ENCODE peak calls at places on chromosomes 3 and 15, in eight cellular contexts. One of them, this sample, is unnamed.

GRCh38 chr15:38189651-38190280 is 62.9 kb upstream of the SPRED1 start:
- DNase-seq in psoas muscle: no peak
- DNase-seq in T-cell: no peak
- DNase-seq in hypothalamus: no peak
- DNase-seq in naive thymus-derived CD8-positive, alpha-beta T cell: no peak
- DNase-seq in NCI-H2081: no peak
- DNase-seq in SHP77: no peak
- DNase-seq in progenitor cell of endocrine pancreas: no peak
- DNase-seq in this sample: no peak

GRCh38 chr3:24299801-24300626 is 194.6 kb downstream of the THRB start:
- DNase-seq in psoas muscle: no peak
- DNase-seq in T-cell: no peak
- DNase-seq in hypothalamus: no peak
- DNase-seq in naive thymus-derived CD8-positive, alpha-beta T cell: no peak
- DNase-seq in NCI-H2081: no peak
- DNase-seq in SHP77: no peak
- DNase-seq in progenitor cell of endocrine pancreas: no peak
- DNase-seq in this sample: no peak

GRCh38 chr3:18425641-18426403 is 683 bp upstream of the SATB1 start:
- DNase-seq in psoas muscle: peak
- DNase-seq in T-cell: peak
- DNase-seq in hypothalamus: no peak
- DNase-seq in naive thymus-derived CD8-positive, alpha-beta T cell: peak
- DNase-seq in NCI-H2081: peak
- DNase-seq in SHP77: peak
- DNase-seq in progenitor cell of endocrine pancreas: peak
- DNase-seq in this sample: peak

GRCh38 chr3:15367059-15367458 is 34.7 kb upstream of the SH3BP5 start:
- DNase-seq in psoas muscle: no peak
- DNase-seq in T-cell: no peak
- DNase-seq in hypothalamus: no peak
- DNase-seq in naive thymus-derived CD8-positive, alpha-beta T cell: no peak
- DNase-seq in NCI-H2081: no peak
- DNase-seq in SHP77: no peak
- DNase-seq in progenitor cell of endocrine pancreas: no peak
- DNase-seq in this sample: no peak

GRCh38 chr3:58062469-58062868 is 54.2 kb downstream of the FLNB start:
- DNase-seq in psoas muscle: no peak
- DNase-seq in T-cell: no peak
- DNase-seq in hypothalamus: no peak
- DNase-seq in naive thymus-derived CD8-positive, alpha-beta T cell: no peak
- DNase-seq in NCI-H2081: no peak
- DNase-seq in SHP77: no peak
- DNase-seq in progenitor cell of endocrine pancreas: no peak
- DNase-seq in this sample: no peak

GRCh38 chr3:46986782-46987484 is 7.5 kb downstream of the NBEAL2 start:
- DNase-seq in psoas muscle: no peak
- DNase-seq in T-cell: no peak
- DNase-seq in hypothalamus: no peak
- DNase-seq in naive thymus-derived CD8-positive, alpha-beta T cell: no peak
- DNase-seq in NCI-H2081: no peak
- DNase-seq in SHP77: no peak
- DNase-seq in progenitor cell of endocrine pancreas: no peak
- DNase-seq in this sample: no peak

GRCh38 chr3:187678869-187679268 is 8.7 kb upstream of the SST start:
- DNase-seq in psoas muscle: no peak
- DNase-seq in T-cell: no peak
- DNase-seq in hypothalamus: no peak
- DNase-seq in naive thymus-derived CD8-positive, alpha-beta T cell: no peak
- DNase-seq in NCI-H2081: peak
- DNase-seq in SHP77: peak
- DNase-seq in progenitor cell of endocrine pancreas: peak
- DNase-seq in this sample: no peak

GRCh38 chr15:40330368-40330836 is 6.9 kb downstream of the INAFM2 start:
- DNase-seq in psoas muscle: no peak
- DNase-seq in T-cell: no peak
- DNase-seq in hypothalamus: no peak
- DNase-seq in naive thymus-derived CD8-positive, alpha-beta T cell: no peak
- DNase-seq in NCI-H2081: no peak
- DNase-seq in SHP77: peak
- DNase-seq in progenitor cell of endocrine pancreas: no peak
- DNase-seq in this sample: no peak

GRCh38 chr3:187736418-187736871 is 8.8 kb downstream of the BCL6 start:
- DNase-seq in psoas muscle: peak
- DNase-seq in T-cell: no peak
- DNase-seq in hypothalamus: peak
- DNase-seq in naive thymus-derived CD8-positive, alpha-beta T cell: no peak
- DNase-seq in NCI-H2081: no peak
- DNase-seq in SHP77: no peak
- DNase-seq in progenitor cell of endocrine pancreas: no peak
- DNase-seq in this sample: no peak

GRCh38 chr15:73965094-73965729 is 26.9 kb downstream of the STOML1 start:
- DNase-seq in psoas muscle: no peak
- DNase-seq in T-cell: no peak
- DNase-seq in hypothalamus: no peak
- DNase-seq in naive thymus-derived CD8-positive, alpha-beta T cell: no peak
- DNase-seq in NCI-H2081: no peak
- DNase-seq in SHP77: no peak
- DNase-seq in progenitor cell of endocrine pancreas: no peak
- DNase-seq in this sample: no peak

GRCh38 chr3:130604806-130605205 is 87.8 kb downstream of the COL6A6 start:
- DNase-seq in psoas muscle: no peak
- DNase-seq in T-cell: no peak
- DNase-seq in hypothalamus: no peak
- DNase-seq in naive thymus-derived CD8-positive, alpha-beta T cell: no peak
- DNase-seq in NCI-H2081: no peak
- DNase-seq in SHP77: no peak
- DNase-seq in progenitor cell of endocrine pancreas: no peak
- DNase-seq in this sample: no peak

GRCh38 chr3:48215466-48215865 is 7.8 kb upstream of the CAMP start:
- DNase-seq in psoas muscle: peak
- DNase-seq in T-cell: no peak
- DNase-seq in hypothalamus: no peak
- DNase-seq in naive thymus-derived CD8-positive, alpha-beta T cell: no peak
- DNase-seq in NCI-H2081: no peak
- DNase-seq in SHP77: no peak
- DNase-seq in progenitor cell of endocrine pancreas: no peak
- DNase-seq in this sample: no peak

GRCh38 chr3:32492684-32493436 is 9.8 kb downstream of the CMTM6 start:
- DNase-seq in psoas muscle: no peak
- DNase-seq in T-cell: no peak
- DNase-seq in hypothalamus: no peak
- DNase-seq in naive thymus-derived CD8-positive, alpha-beta T cell: no peak
- DNase-seq in NCI-H2081: no peak
- DNase-seq in SHP77: no peak
- DNase-seq in progenitor cell of endocrine pancreas: no peak
- DNase-seq in this sample: no peak

GRCh38 chr3:161859870-161860450 is 363.4 kb downstream of the OTOL1 start:
- DNase-seq in psoas muscle: no peak
- DNase-seq in T-cell: no peak
- DNase-seq in hypothalamus: no peak
- DNase-seq in naive thymus-derived CD8-positive, alpha-beta T cell: no peak
- DNase-seq in NCI-H2081: no peak
- DNase-seq in SHP77: no peak
- DNase-seq in progenitor cell of endocrine pancreas: no peak
- DNase-seq in this sample: no peak

GRCh38 chr3:110577856-110578255 is 493.8 kb upstream of the NECTIN3 start:
- DNase-seq in psoas muscle: no peak
- DNase-seq in T-cell: no peak
- DNase-seq in hypothalamus: no peak
- DNase-seq in naive thymus-derived CD8-positive, alpha-beta T cell: no peak
- DNase-seq in NCI-H2081: no peak
- DNase-seq in SHP77: no peak
- DNase-seq in progenitor cell of endocrine pancreas: no peak
- DNase-seq in this sample: no peak

GRCh38 chr3:189303584-189303983 is 131.8 kb downstream of the TPRG1 start:
- DNase-seq in psoas muscle: no peak
- DNase-seq in T-cell: no peak
- DNase-seq in hypothalamus: no peak
- DNase-seq in naive thymus-derived CD8-positive, alpha-beta T cell: no peak
- DNase-seq in NCI-H2081: no peak
- DNase-seq in SHP77: no peak
- DNase-seq in progenitor cell of endocrine pancreas: no peak
- DNase-seq in this sample: no peak

GRCh38 chr15:85162237-85162636 is 180.6 kb downstream of the PDE8A start:
- DNase-seq in psoas muscle: no peak
- DNase-seq in T-cell: no peak
- DNase-seq in hypothalamus: no peak
- DNase-seq in naive thymus-derived CD8-positive, alpha-beta T cell: no peak
- DNase-seq in NCI-H2081: no peak
- DNase-seq in SHP77: no peak
- DNase-seq in progenitor cell of endocrine pancreas: no peak
- DNase-seq in this sample: no peak

GRCh38 chr3:64687781-64688515 is at the start of gene ADAMTS9:
- DNase-seq in psoas muscle: peak
- DNase-seq in T-cell: no peak
- DNase-seq in hypothalamus: peak
- DNase-seq in naive thymus-derived CD8-positive, alpha-beta T cell: no peak
- DNase-seq in NCI-H2081: no peak
- DNase-seq in SHP77: no peak
- DNase-seq in progenitor cell of endocrine pancreas: peak
- DNase-seq in this sample: no peak

GRCh38 chr3:25532763-25533162 is 104.7 kb downstream of the RARB start:
- DNase-seq in psoas muscle: no peak
- DNase-seq in T-cell: no peak
- DNase-seq in hypothalamus: no peak
- DNase-seq in naive thymus-derived CD8-positive, alpha-beta T cell: no peak
- DNase-seq in NCI-H2081: no peak
- DNase-seq in SHP77: no peak
- DNase-seq in progenitor cell of endocrine pancreas: no peak
- DNase-seq in this sample: no peak

GRCh38 chr3:153572165-153572564 is 410.1 kb downstream of the RAP2B start:
- DNase-seq in psoas muscle: no peak
- DNase-seq in T-cell: no peak
- DNase-seq in hypothalamus: no peak
- DNase-seq in naive thymus-derived CD8-positive, alpha-beta T cell: no peak
- DNase-seq in NCI-H2081: no peak
- DNase-seq in SHP77: no peak
- DNase-seq in progenitor cell of endocrine pancreas: no peak
- DNase-seq in this sample: no peak

GRCh38 chr3:141067559-141067958 is 16.4 kb downstream of the SPSB4 start:
- DNase-seq in psoas muscle: no peak
- DNase-seq in T-cell: no peak
- DNase-seq in hypothalamus: no peak
- DNase-seq in naive thymus-derived CD8-positive, alpha-beta T cell: no peak
- DNase-seq in NCI-H2081: no peak
- DNase-seq in SHP77: no peak
- DNase-seq in progenitor cell of endocrine pancreas: no peak
- DNase-seq in this sample: no peak

GRCh38 chr15:100731259-100732156 is 129.1 kb downstream of the ASB7 start:
- DNase-seq in psoas muscle: no peak
- DNase-seq in T-cell: no peak
- DNase-seq in hypothalamus: no peak
- DNase-seq in naive thymus-derived CD8-positive, alpha-beta T cell: no peak
- DNase-seq in NCI-H2081: no peak
- DNase-seq in SHP77: no peak
- DNase-seq in progenitor cell of endocrine pancreas: no peak
- DNase-seq in this sample: no peak

GRCh38 chr3:26369133-26369532 is 253.4 kb upstream of the LRRC3B start:
- DNase-seq in psoas muscle: no peak
- DNase-seq in T-cell: no peak
- DNase-seq in hypothalamus: no peak
- DNase-seq in naive thymus-derived CD8-positive, alpha-beta T cell: no peak
- DNase-seq in NCI-H2081: no peak
- DNase-seq in SHP77: no peak
- DNase-seq in progenitor cell of endocrine pancreas: no peak
- DNase-seq in this sample: no peak

GRCh38 chr3:22450785-22451400 is 699.9 kb upstream of the ZNF385D start:
- DNase-seq in psoas muscle: no peak
- DNase-seq in T-cell: no peak
- DNase-seq in hypothalamus: no peak
- DNase-seq in naive thymus-derived CD8-positive, alpha-beta T cell: no peak
- DNase-seq in NCI-H2081: no peak
- DNase-seq in SHP77: no peak
- DNase-seq in progenitor cell of endocrine pancreas: no peak
- DNase-seq in this sample: no peak

This sample was measured in CD8-positive, alpha-beta memory T cell.